ENCODE peak calls at places on chromosomes 11 and 22, in five cellular contexts. I is sigmoid colon, P is Panc1, A is right cardiac atrium, S is fibroblast of lung. L is an unnamed sample.

GRCh38 chr11:116596346-116597260 is 176.2 kb downstream of the BUD13 start:
- DNase-seq in I (peak; percentile 40), P (no peak), A (no peak), S (no peak), L (no peak)

GRCh38 chr11:61337706-61338268 is 4.8 kb downstream of the TKFC start:
- DNase-seq in I (no peak), P (no peak), A (no peak), S (no peak), L (peak; percentile 22)

GRCh38 chr22:47624277-47625012 is 862.0 kb downstream of the TBC1D22A start:
- DNase-seq in I (peak; percentile 46), P (no peak), A (no peak), S (no peak), L (peak; percentile 36)

GRCh38 chr11:99020324-99021225 is at the start of gene CNTN5:
- DNase-seq in I (no peak), P (no peak), A (peak; percentile 41), S (peak; percentile 20), L (peak; percentile 90)

GRCh38 chr22:36955691-36956090 is 42.3 kb downstream of the CSF2RB start:
- DNase-seq in I (no peak), P (no peak), A (no peak), S (no peak), L (no peak)

GRCh38 chr22:27983361-27983791 is 64.3 kb upstream of the PITPNB start:
- DNase-seq in I (no peak), P (no peak), A (no peak), S (no peak), L (no peak)

GRCh38 chr22:38762607-38763006 is 6.8 kb upstream of the SUN2 start:
- DNase-seq in I (no peak), P (no peak), A (no peak), S (no peak), L (no peak)

GRCh38 chr11:61550665-61551227 is 30.1 kb downstream of the SYT7 start:
- DNase-seq in I (no peak), P (no peak), A (no peak), S (no peak), L (no peak)

GRCh38 chr22:46604306-46604690 is 15.9 kb upstream of the GRAMD4 start:
- DNase-seq in I (no peak), P (no peak), A (no peak), S (no peak), L (no peak)

GRCh38 chr11:59097113-59097708 is 9.8 kb upstream of the FAM111B start:
- DNase-seq in I (peak; percentile 72), P (no peak), A (peak; percentile 50), S (peak; percentile 42), L (peak; percentile 83)

GRCh38 chr22:48448821-48449220 is 1378.9 kb downstream of the BRD1 start:
- DNase-seq in I (no peak), P (no peak), A (no peak), S (no peak), L (no peak)

GRCh38 chr11:63912678-63913077 is 4.3 kb downstream of the RCOR2 start:
- DNase-seq in I (no peak), P (no peak), A (no peak), S (no peak), L (no peak)

GRCh38 chr11:112225753-112226061 is 521 bp upstream of the PTS start:
- DNase-seq in I (peak; percentile 90), P (no peak), A (peak; percentile 81), S (peak; percentile 74), L (no peak)

GRCh38 chr11:454801-455565 is 4.9 kb downstream of the PTDSS2 start:
- DNase-seq in I (no peak), P (no peak), A (no peak), S (no peak), L (no peak)

GRCh38 chr11:77882396-77882795 is 61.5 kb downstream of the AAMDC start:
- DNase-seq in I (no peak), P (no peak), A (no peak), S (peak; percentile 69), L (no peak)

GRCh38 chr22:33986167-33986771 is 66.0 kb upstream of the LARGE1 start:
- DNase-seq in I (no peak), P (no peak), A (no peak), S (no peak), L (no peak)

GRCh38 chr11:118166641-118167040 is 9.8 kb downstream of the SCN2B start:
- DNase-seq in I (no peak), P (no peak), A (no peak), S (no peak), L (no peak)

GRCh38 chr11:34650528-34650927 is 29.6 kb downstream of the EHF start:
- DNase-seq in I (no peak), P (no peak), A (no peak), S (peak; percentile 90), L (no peak)

GRCh38 chr11:102724904-102725515 is at the start of gene MMP8:
- DNase-seq in I (no peak), P (no peak), A (no peak), S (peak; percentile 84), L (no peak)

GRCh38 chr22:25628494-25628893 is 64.0 kb downstream of the GRK3 start:
- DNase-seq in I (no peak), P (no peak), A (no peak), S (no peak), L (no peak)

GRCh38 chr11:2584812-2585565 is 114.8 kb downstream of the KCNQ1OT1 start:
- DNase-seq in I (peak; percentile 55), P (no peak), A (peak; percentile 2), S (no peak), L (peak; percentile 32)

GRCh38 chr11:81987829-81988472 is 745.7 kb downstream of the FAM181B start:
- DNase-seq in I (no peak), P (no peak), A (peak; percentile 55), S (peak; percentile 35), L (no peak)
- H3K4me1 ChIP-seq in I (no peaks in the 10 kb centered on the region), P (no peaks in the 10 kb centered on the region), A (no peaks in the 10 kb centered on the region), S (no peaks in the 10 kb centered on the region), L (no peaks in the 10 kb centered on the region)

GRCh38 chr11:66142370-66143263 is 72.5 kb downstream of the PACS1 start:
- DNase-seq in I (no peak), P (no peak), A (no peak), S (peak; percentile 79), L (no peak)
- H3K4me3 ChIP-seq in I (no peak overlapping the region), P (no peak overlapping the region), A (no peak overlapping the region), S (no peak overlapping the region), L (no peak overlapping the region)

GRCh38 chr22:44199164-44199563 is 18.4 kb downstream of the PARVG start:
- DNase-seq in I (no peak), P (no peak), A (no peak), S (no peak), L (no peak)

GRCh38 chr22:44199866-44200265 is 19.1 kb downstream of the PARVG start:
- DNase-seq in I (peak; percentile 56), P (no peak), A (no peak), S (no peak), L (no peak)

GRCh38 chr22:44200855-44201550 is 20.3 kb downstream of the PARVG start:
- DNase-seq in I (peak; percentile 67), P (no peak), A (no peak), S (no peak), L (no peak)

GRCh38 chr22:44201556-44202129 is 20.9 kb downstream of the PARVG start:
- DNase-seq in I (peak; percentile 52), P (no peak), A (no peak), S (no peak), L (no peak)

DNA sequence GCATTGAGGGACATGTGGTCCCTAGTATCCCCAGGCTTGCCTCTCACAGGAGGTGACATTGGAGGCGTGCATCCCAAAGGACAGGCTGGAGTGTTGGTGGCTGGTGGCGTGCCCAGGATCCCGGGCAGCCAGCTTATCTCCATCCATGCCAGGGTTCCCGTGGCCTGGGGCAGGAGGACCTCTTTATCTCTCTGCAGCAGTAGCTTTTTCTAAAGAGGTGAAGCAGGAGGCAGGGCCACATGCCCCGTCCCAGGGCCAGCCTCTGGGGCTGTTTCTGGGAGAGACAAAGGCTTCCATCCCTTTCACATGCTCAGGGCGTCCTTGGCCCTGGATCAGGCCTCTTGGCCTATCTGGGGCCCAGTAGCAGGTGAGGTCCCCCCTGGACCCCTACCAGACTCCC is 19.7 kb downstream of the PARVG start:
- DNase-seq in I (peak; percentile 42), P (no peak), A (no peak), S (no peak), L (no peak)
- H3K4me1 ChIP-seq in I (peaks cover 20% of the 10 kb centered on the region), P (no peaks in the 10 kb centered on the region), A (no peaks in the 10 kb centered on the region), S (peaks cover 5% of the 10 kb centered on the region), L (no peaks in the 10 kb centered on the region)

GRCh38 chr11:6681505-6681904 is 1.6 kb downstream of the MRPL17 start:
- DNase-seq in I (no peak), P (no peak), A (no peak), S (no peak), L (no peak)
- H3K4me3 ChIP-seq in I (no peak overlapping the region), P (peak overlapping the region; percentile 82), A (no peak overlapping the region), S (no peak overlapping the region), L (peak overlapping the region; percentile 100)

GRCh38 chr11:47991894-47992293 is 11.5 kb downstream of the PTPRJ start:
- DNase-seq in I (no peak), P (no peak), A (no peak), S (no peak), L (no peak)

GRCh38 chr11:47987781-47988180 is 7.4 kb downstream of the PTPRJ start:
- DNase-seq in I (peak; percentile 68), P (no peak), A (peak; percentile 30), S (no peak), L (no peak)

GRCh38 chr11:47987310-47987709 is 7.0 kb downstream of the PTPRJ start:
- DNase-seq in I (no peak), P (no peak), A (no peak), S (no peak), L (no peak)

GRCh38 chr11:47991266-47991830 is 11.0 kb downstream of the PTPRJ start:
- DNase-seq in I (no peak), P (no peak), A (no peak), S (peak; percentile 67), L (peak; percentile 79)

GRCh38 chr11:47989779-47990178 is 9.4 kb downstream of the PTPRJ start:
- DNase-seq in I (no peak), P (no peak), A (no peak), S (no peak), L (no peak)
- H3K4me1 ChIP-seq in I (peaks cover 8% of the 10 kb centered on the region), P (peaks cover 76% of the 10 kb centered on the region), A (no peaks in the 10 kb centered on the region), S (no peaks in the 10 kb centered on the region), L (peaks cover 6% of the 10 kb centered on the region)

GRCh38 chr11:69647761-69648497 is 7.0 kb downstream of the CCND1 start:
- DNase-seq in I (peak; percentile 57), P (no peak), A (no peak), S (no peak), L (peak; percentile 53)

GRCh38 chr11:69646493-69647201 is 5.7 kb downstream of the CCND1 start:
- DNase-seq in I (peak; percentile 57), P (no peak), A (no peak), S (no peak), L (peak; percentile 57)

GRCh38 chr11:69648679-69649575 is 8.0 kb downstream of the CCND1 start:
- DNase-seq in I (peak; percentile 60), P (no peak), A (peak; percentile 9), S (no peak), L (peak; percentile 45)

GRCh38 chr11:69645801-69646492 is 5.0 kb downstream of the CCND1 start:
- DNase-seq in I (no peak), P (no peak), A (no peak), S (no peak), L (peak; percentile 55)

DNA sequence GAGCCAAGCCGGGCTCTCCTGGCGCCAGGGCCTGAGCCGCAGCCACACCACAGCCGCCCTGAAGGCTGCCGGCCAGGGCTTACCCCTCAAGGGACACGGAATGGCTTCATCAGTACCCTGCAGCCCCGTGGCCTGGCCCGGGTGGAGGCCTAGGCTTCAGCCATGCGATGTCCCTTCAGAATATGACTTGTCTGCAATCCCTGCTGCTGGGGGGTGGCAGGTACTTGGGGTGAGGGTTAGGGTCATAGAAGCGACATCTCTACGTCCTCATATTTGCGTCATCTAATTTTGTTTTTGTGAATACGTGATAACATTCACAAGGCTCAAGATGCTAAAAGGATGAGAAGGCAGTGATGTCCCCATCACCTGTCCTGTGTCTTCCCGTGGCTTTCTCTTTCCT is 6.4 kb downstream of the CCND1 start:
- DNase-seq in I (no peak), P (no peak), A (no peak), S (no peak), L (peak; percentile 53)
- H3K4me3 ChIP-seq in I (no peak overlapping the region), P (no peak overlapping the region), A (no peak overlapping the region), S (no peak overlapping the region), L (no peak overlapping the region)

L was measured in endodermal cell.